ENCODE peak calls at places on chromosome 13, in six cellular contexts. Z, X, D, W, P and Q are unnamed samples.

GRCh38 chr13:75359266-75359665 is 122.7 kb downstream of the TBC1D4 start:
- DNase-seq in D (peak), P (no peak), W (no peak), Z (no peak), X (peak), Q (no peak)

GRCh38 chr13:99926014-99926731 is 45.4 kb downstream of the ZIC5 start:
- DNase-seq in Z (no peak), P (no peak), X (no peak), W (peak), D (peak), Q (no peak)

GRCh38 chr13:21225841-21226581 is 49.6 kb downstream of the MRPL57 start:
- DNase-seq in Z (no peak), D (no peak), W (no peak), X (no peak), P (no peak), Q (no peak)

GRCh38 chr13:86591862-86592261 is 792.6 kb upstream of the SLITRK6 start:
- DNase-seq in X (no peak), P (no peak), W (no peak), Z (no peak), D (no peak), Q (no peak)

GRCh38 chr13:38685974-38686571 is 804 bp upstream of the FREM2 start:
- DNase-seq in W (peak), Z (no peak), X (peak), D (no peak), P (no peak), Q (no peak)

GRCh38 chr13:45412274-45413049 is 5.7 kb downstream of the SLC25A30 start:
- DNase-seq in W (no peak), P (no peak), X (no peak), Z (no peak), D (no peak), Q (no peak)

GRCh38 chr13:61084983-61085382 is 330.7 kb downstream of the PCDH20 start:
- DNase-seq in W (no peak), D (no peak), P (no peak), Z (no peak), X (no peak), Q (no peak)

GRCh38 chr13:21739771-21740170 is 68.9 kb downstream of the FGF9 start:
- DNase-seq in P (no peak), X (no peak), D (no peak), W (no peak), Z (no peak), Q (no peak)

GRCh38 chr13:100434010-100434763 is 154.4 kb downstream of the GGACT start:
- DNase-seq in Z (peak), D (peak), W (no peak), P (no peak), X (no peak), Q (no peak)

GRCh38 chr13:27783111-27783510 is 9.2 kb upstream of the GSX1 start:
- DNase-seq in W (no peak), Z (no peak), X (no peak), P (no peak), D (no peak), Q (no peak)

GRCh38 chr13:113508531-113509254 is 18.2 kb upstream of the DCUN1D2 start:
- DNase-seq in P (no peak), D (no peak), X (no peak), Z (no peak), W (no peak), Q (no peak)

GRCh38 chr13:29547135-29547534 is 48.4 kb downstream of the SLC7A1 start:
- DNase-seq in Z (no peak), X (no peak), D (no peak), W (no peak), P (no peak), Q (no peak)

GRCh38 chr13:112545866-112546265 is 42.1 kb downstream of the TUBGCP3 start:
- DNase-seq in D (no peak), P (no peak), Z (no peak), W (no peak), X (no peak), Q (no peak)

GRCh38 chr13:90485441-90485840 is 862.0 kb upstream of the MIR17HG start:
- DNase-seq in P (no peak), D (no peak), X (no peak), Z (no peak), W (no peak), Q (no peak)
- TF ChIP-seq YY1 in P (no peak), D (no peak), X (no peak), Z (no peak), W (no peak), Q (no peak)

GRCh38 chr13:74217816-74218215 is 83.6 kb upstream of the KLF12 start:
- DNase-seq in Z (no peak), X (no peak), W (no peak), P (no peak), D (no peak), Q (no peak)
- TF ChIP-seq YY1 in Z (no peak), X (no peak), W (no peak), P (no peak), D (no peak), Q (no peak)

GRCh38 chr13:80303225-80303811 is 37.6 kb downstream of the SPRY2 start:
- DNase-seq in Z (no peak), D (no peak), X (no peak), P (no peak), W (no peak), Q (no peak)

GRCh38 chr13:80305737-80306136 is 35.2 kb downstream of the SPRY2 start:
- DNase-seq in D (no peak), Z (no peak), X (no peak), P (no peak), W (no peak), Q (no peak)

GRCh38 chr13:80306573-80306972 is 34.4 kb downstream of the SPRY2 start:
- DNase-seq in P (no peak), D (no peak), X (no peak), Z (no peak), W (peak), Q (no peak)

GRCh38 chr13:80309926-80310325 is 31.0 kb downstream of the SPRY2 start:
- DNase-seq in Z (no peak), X (no peak), D (no peak), P (no peak), W (no peak), Q (no peak)

DNA sequence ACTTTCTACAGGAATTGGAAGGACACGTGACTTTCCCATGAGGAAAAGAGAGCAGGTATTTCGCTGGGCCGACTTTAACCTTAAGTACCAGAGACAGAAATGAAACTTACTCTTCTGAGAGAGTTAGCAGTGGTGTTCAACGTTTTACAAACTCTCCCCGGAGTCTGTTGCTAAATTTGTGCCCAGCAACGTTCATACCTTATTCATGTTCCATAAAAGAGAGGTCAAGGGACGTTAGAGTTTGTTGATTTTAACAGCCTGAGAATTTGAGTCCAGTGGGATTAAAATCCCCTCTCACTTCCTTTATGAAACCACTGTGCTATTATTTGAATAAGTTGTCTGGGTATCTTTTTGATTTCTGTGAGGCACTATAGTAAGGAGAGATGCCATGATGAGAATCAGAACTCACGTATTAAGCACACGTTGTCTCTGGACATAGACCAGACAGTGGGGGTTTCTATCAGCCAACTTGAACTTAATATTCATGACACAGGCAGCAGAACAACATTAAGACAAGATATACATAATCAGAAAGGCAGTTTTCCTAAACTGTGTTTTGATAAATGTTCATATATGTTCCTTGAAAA is 33.4 kb downstream of the SPRY2 start:
- DNase-seq in W (no peak), X (no peak), P (no peak), Z (no peak), D (no peak), Q (no peak)
- TF ChIP-seq YY1 in W (no peak), X (no peak), P (no peak), Z (no peak), D (no peak), Q (no peak)

GRCh38 chr13:39765801-39766463 is 110.5 kb downstream of the COG6 start:
- DNase-seq in P (no peak), X (no peak), D (no peak), Z (no peak), W (peak), Q (no peak)
- TF ChIP-seq YY1 in P (no peak), X (no peak), D (no peak), Z (no peak), W (no peak), Q (no peak)

DNA sequence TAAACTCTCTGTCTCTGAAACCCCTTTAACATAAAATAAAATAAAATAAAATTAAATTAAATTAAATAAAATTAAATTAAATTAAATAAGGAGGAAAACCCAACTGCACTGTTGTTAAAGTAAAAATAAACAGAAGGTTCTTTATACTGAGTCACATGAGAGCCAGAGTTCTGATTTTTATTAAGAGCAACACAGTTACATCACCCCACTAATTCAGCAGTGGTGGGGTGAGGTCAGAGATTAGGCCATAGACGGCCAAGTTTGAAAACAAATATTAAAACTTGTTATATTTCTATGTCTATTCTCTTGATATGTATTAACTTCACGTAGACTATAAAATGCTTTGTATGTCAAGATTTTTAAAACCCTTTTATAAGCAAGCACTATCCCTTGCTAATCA is 59.5 kb downstream of the MYCBP2 start:
- DNase-seq in X (no peak), D (no peak), W (no peak), P (no peak), Z (no peak), Q (no peak)
- TF ChIP-seq YY1 in X (no peak), D (no peak), W (no peak), P (no peak), Z (no peak), Q (no peak)

DNA sequence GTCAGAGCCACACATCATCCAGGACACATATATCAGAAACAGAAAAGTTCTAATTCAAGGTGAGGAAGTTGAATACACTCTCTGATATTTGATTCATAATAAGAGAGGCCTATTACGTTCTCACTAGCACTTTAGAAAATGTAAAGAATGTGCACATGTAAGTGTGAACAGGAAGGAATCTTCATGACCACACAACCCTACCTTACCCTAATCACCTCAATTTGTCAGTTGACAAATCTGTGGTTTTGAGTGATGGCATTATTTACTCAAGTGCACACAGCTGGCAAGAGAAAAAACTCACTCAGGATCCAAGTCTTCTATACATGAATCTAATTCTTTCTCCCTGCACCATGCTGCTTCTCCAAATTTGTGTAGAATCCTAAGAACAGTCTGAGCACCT is 445.8 kb downstream of the SUCLA2 start:
- DNase-seq in X (no peak), W (no peak), Z (no peak), P (no peak), D (no peak), Q (no peak)
- TF ChIP-seq YY1 in X (no peak), W (no peak), Z (no peak), P (no peak), D (no peak), Q (no peak)